ENCODE peak calls at places on chromosome 15, in four cellular contexts. D, S, K and H are unnamed samples.

GRCh38 chr15:83053151-83053550 is 13.9 kb downstream of the BTBD1 start:
- DNase-seq in D (no peak), S (no peak), K (no peak), H (no peak)

GRCh38 chr15:80695911-80696651 is 971 bp downstream of the ABHD17C start:
- DNase-seq in D (no peak), S (no peak), K (peak), H (no peak)

GRCh38 chr15:49712846-49713450 is 92.1 kb downstream of the DTWD1 start:
- DNase-seq in D (no peak), S (no peak), K (no peak), H (no peak)

GRCh38 chr15:95097366-95097765 is 866.0 kb downstream of the MCTP2 start:
- DNase-seq in D (no peak), S (no peak), K (no peak), H (no peak)

GRCh38 chr15:88484781-88485246 is 17.3 kb downstream of the MRPS11 start:
- DNase-seq in D (no peak), S (no peak), K (no peak), H (no peak)

GRCh38 chr15:92600902-92601301 is 54.7 kb downstream of the FAM174B start:
- DNase-seq in D (no peak), S (no peak), K (no peak), H (no peak)

GRCh38 chr15:91067026-91067425 is 33.0 kb upstream of the SV2B start:
- DNase-seq in D (no peak), S (no peak), K (no peak), H (no peak)

GRCh38 chr15:52290329-52290728 is 5.3 kb downstream of the MYO5C start:
- DNase-seq in D (no peak), S (no peak), K (no peak), H (no peak)

GRCh38 chr15:31296304-31297220 is 30.1 kb upstream of the KLF13 start:
- DNase-seq in D (no peak), S (peak), K (peak), H (no peak)

GRCh38 chr15:73265536-73266153 is 103.1 kb downstream of the HCN4 start:
- DNase-seq in D (peak), S (no peak), K (peak), H (peak)